ENCODE peak calls at places on chromosomes 16 and 17, in ten cellular contexts. H is psoas muscle; K is AG04450; R is esophagus squamous epithelium; T is lung; N is CD8-positive, alpha-beta T cell; C is adrenal gland; V is A549; S is gastrocnemius medialis; Q is IMR-90. U is an unnamed sample. For H3K9me3, the result is how much of the 10 kb centered on the place peaks cover.

GRCh38 chr17:43874293-43874692 is 27.3 kb downstream of the CD300LG start:
- DNase-seq in N (no peak), R (no peak), T (no peak), C (no peak), V (no peak), S (no peak), K (no peak), H (no peak), Q (no peak), U (no peak)

GRCh38 chr17:36459045-36459444 is 27.4 kb upstream of the ZNHIT3 start:
- DNase-seq in K (no peak), R (no peak), V (no peak), S (no peak), C (no peak), H (no peak), N (no peak), Q (no peak), T (no peak), U (no peak)

GRCh38 chr16:20675488-20676267 is 21.8 kb downstream of the ACSM1 start:
- DNase-seq in N (no peak), T (peak), H (no peak), Q (no peak), K (no peak), V (no peak), S (no peak), C (peak), R (no peak), U (no peak)

GRCh38 chr17:75565066-75565465 is 22.5 kb upstream of the MYO15B start:
- DNase-seq in V (peak), S (no peak), R (no peak), C (no peak), Q (peak), N (no peak), H (no peak), K (no peak), T (no peak), U (no peak)

GRCh38 chr16:30521873-30522641 is 4.3 kb downstream of the ZNF768 start:
- DNase-seq in T (no peak), K (no peak), C (no peak), N (no peak), V (peak), H (no peak), Q (no peak), S (no peak), R (no peak), U (no peak)

GRCh38 chr17:64111831-64112230 is 18.1 kb downstream of the ERN1 start:
- DNase-seq in C (no peak), H (no peak), S (no peak), T (no peak), K (no peak), N (no peak), V (no peak), R (no peak), Q (no peak), U (no peak)

GRCh38 chr16:30559690-30560089 is 1.5 kb upstream of the ZNF764 start:
- DNase-seq in H (no peak), Q (no peak), T (no peak), C (no peak), K (no peak), R (no peak), V (no peak), S (no peak), N (no peak), U (no peak)

GRCh38 chr16:4591191-4591590 is 23.5 kb downstream of the UBALD1 start:
- DNase-seq in C (no peak), H (no peak), Q (no peak), K (no peak), R (no peak), S (no peak), N (no peak), T (no peak), V (no peak), U (no peak)

DNA sequence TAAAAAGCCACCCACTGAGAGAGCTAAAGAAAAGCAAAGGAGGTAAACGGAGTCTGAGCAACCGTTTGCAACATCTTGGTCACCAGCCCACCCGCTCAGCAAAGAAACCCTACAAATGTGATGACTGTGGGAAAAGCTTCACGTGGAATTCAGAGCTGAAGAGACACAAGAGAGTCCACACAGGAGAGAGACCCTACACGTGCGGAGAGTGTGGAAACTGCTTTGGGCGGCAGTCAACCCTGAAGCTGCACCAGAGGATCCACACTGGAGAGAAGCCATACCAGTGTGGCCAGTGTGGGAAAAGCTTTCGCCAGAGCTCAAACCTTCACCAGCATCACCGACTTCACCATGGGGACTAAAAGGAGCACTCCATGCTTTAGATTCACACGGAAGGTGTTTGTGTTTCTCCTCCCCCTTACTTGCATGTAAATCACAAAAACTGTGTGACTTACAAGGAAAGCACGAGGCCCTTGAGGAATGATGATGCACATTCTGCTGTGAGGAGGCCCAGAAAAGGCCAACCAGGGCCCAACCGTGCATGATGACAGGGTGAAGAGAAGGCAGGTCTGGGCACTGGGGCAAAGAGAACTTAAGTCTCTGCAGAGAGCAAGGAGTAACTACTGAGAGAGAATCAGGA is 7.7 kb downstream of the ZNF174 start:
- DNase-seq in Q (no peak), K (no peak), T (no peak), S (no peak), H (no peak), C (no peak), N (no peak), R (no peak), V (no peak), U (no peak)
- H3K9me3 ChIP-seq in Q (half or more), K (half or more), T (half or more), S (half or more), H (half or more), C (under half), N (under half), R (half or more), V (half or more), U (under half)

DNA sequence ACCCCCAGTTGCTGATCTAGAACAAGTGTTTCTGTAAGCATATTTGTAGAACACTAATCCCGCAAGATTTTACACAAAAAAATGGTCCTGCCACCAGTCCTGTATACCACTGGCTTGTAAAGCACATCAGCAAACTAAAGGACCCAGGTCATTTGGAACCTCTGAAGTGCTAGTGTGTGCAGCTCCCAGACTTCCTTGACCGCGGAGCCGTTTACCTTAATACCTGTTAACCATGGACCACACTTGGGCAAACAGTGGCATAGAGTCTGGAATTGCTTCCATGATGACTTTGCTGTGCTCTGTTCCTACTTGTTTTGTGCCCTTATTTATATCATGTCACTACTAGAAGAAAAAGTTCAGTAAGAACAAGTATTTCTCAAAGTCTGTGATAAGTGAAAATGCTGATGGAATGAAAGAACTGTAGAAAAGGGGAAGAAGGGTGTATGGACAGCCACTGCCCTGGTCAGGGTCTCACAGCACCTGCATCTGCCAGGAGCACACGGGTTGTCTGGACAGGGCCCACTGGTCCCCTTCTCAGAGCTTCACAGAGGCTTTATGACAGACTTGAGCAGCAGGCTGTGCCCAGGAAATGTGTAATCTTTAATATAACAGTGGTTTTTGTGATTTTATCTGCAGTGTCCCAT is 29.3 kb downstream of the ALDH3A2 start:
- DNase-seq in K (no peak), S (no peak), C (no peak), N (no peak), Q (no peak), R (no peak), T (no peak), H (no peak), V (peak), U (no peak)
- H3K9me3 ChIP-seq in K (under half), S (under half), C (under half), N (under half), Q (under half), R (under half), T (under half), H (under half), V (under half), U (under half)

GRCh38 chr17:77174928-77175720 is 34.4 kb downstream of the SEC14L1 start:
- DNase-seq in V (no peak), S (no peak), Q (no peak), C (peak), H (no peak), R (no peak), T (no peak), N (no peak), K (no peak), U (no peak)

GRCh38 chr17:77178586-77178985 is 37.8 kb downstream of the SEC14L1 start:
- DNase-seq in C (no peak), K (no peak), H (no peak), S (no peak), N (no peak), V (no peak), R (no peak), T (no peak), Q (no peak), U (no peak)

GRCh38 chr17:77180503-77181330 is 39.9 kb downstream of the SEC14L1 start:
- DNase-seq in T (no peak), C (no peak), R (no peak), H (no peak), S (peak), N (no peak), V (no peak), K (no peak), Q (no peak), U (no peak)

GRCh38 chr17:77178050-77178449 is 37.3 kb downstream of the SEC14L1 start:
- DNase-seq in K (no peak), N (no peak), R (no peak), T (no peak), C (no peak), Q (no peak), S (no peak), V (no peak), H (no peak), U (no peak)

DNA sequence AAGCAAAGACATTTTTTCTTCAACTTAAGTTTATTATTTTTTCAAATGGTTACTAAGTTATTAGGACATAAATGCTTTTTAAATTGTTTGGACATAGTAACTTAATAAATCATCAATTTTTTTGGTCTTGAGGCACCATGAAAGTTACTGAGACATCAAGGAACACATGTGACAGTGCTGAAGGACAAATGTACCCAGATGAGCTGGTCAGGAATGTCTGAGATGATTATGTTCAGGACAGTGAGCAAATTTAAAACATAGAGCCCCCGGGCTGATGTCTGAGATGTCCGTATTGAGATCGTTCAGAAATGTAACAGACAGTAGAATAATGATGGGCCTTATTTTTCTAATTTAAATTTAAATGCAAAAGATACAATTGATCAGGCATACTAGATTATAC is 36.2 kb downstream of the SEC14L1 start:
- DNase-seq in Q (no peak), K (no peak), N (no peak), V (no peak), T (no peak), R (no peak), C (no peak), H (no peak), S (no peak), U (no peak)
- H3K9me3 ChIP-seq in Q (under half), K (under half), N (under half), V (under half), T (under half), R (under half), C (under half), H (under half), S (under half), U (under half)

GRCh38 chr16:75175074-75175473 is 26.8 kb downstream of the ZFP1 start:
- DNase-seq in T (no peak), H (no peak), S (no peak), K (no peak), Q (no peak), N (no peak), C (no peak), V (no peak), R (no peak), U (no peak)
- H3K9me3 ChIP-seq in T (under half), H (under half), S (under half), K (under half), Q (half or more), N (under half), C (under half), V (half or more), R (half or more), U (under half)

GRCh38 chr16:855471-855870 is 54.9 kb upstream of the GNG13 start:
- DNase-seq in S (no peak), T (no peak), Q (no peak), N (no peak), V (no peak), C (no peak), H (no peak), K (no peak), R (no peak), U (no peak)

GRCh38 chr16:854808-855410 is 54.4 kb upstream of the GNG13 start:
- DNase-seq in T (no peak), H (no peak), V (no peak), C (no peak), S (no peak), Q (no peak), K (no peak), N (no peak), R (no peak), U (no peak)

GRCh38 chr16:853306-853705 is 52.8 kb upstream of the GNG13 start:
- DNase-seq in S (no peak), K (no peak), C (no peak), R (no peak), N (no peak), T (no peak), V (no peak), Q (no peak), H (no peak), U (no peak)

GRCh38 chr16:852451-853185 is 52.1 kb upstream of the GNG13 start:
- DNase-seq in S (no peak), V (no peak), N (no peak), Q (no peak), C (no peak), R (no peak), T (no peak), K (no peak), H (no peak), U (no peak)

DNA sequence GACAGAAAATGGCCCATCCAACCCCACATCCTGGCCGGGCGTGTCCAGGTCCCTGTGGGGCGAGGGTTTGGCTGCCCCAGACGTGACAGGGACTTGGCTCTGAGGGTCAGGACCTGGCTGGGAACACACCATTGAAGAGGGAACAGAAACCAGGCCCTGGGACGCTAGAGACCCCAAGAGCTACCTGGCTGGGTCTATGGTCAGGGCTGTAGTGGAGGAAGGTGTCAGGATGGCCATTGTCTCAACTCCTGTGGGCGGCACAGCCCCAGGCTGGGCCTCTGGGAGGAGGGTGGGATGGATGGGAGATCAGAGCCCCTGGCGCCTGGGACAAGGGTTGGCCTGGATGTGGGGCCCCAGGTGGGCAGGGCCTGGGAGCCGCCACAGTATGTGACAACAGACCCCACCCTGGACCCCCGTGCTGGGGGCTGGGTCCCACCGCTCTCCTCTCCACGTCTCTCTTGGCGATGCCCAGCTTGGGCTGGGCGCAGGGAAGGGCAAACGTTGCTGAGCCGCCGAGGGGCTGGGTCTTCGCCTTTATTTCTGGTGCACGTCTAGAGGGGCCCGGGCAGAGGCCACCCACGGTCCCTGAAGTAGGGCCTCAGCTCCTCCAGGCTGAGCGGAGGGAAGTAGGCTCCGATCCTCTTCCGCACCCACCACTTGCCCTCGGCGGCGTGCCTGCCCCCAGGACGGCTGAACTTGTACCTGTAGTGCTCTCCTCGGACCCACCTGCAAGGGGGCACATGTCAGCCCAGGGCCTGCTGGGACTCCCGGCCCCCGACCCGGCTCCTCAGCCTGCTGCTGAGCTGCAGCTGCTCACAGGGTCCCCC is 53.7 kb upstream of the GNG13 start:
- DNase-seq in N (no peak), V (no peak), S (no peak), H (no peak), T (no peak), R (no peak), C (no peak), K (no peak), Q (no peak), U (no peak)
- H3K9me3 ChIP-seq in N (under half), V (under half), S (under half), H (under half), T (under half), R (under half), C (under half), K (half or more), Q (under half), U (under half)

GRCh38 chr16:75039941-75040340 is 41.1 kb downstream of the ZNRF1 start:
- DNase-seq in V (no peak), K (no peak), C (peak), T (no peak), N (no peak), R (no peak), S (no peak), H (no peak), Q (no peak), U (no peak)
- H3K9me3 ChIP-seq in V (under half), K (under half), C (under half), T (under half), N (under half), R (under half), S (under half), H (under half), Q (under half), U (under half)